ENCODE peak calls at places on chromosome 4, in four cellular contexts. C is HCT116, T is H1, R is NT2/D1. K is an unnamed sample. For H3K4me1, the result is how much of the 10 kb centered on the place peaks cover.

GRCh38 chr4:122612540-122612939 is 8.3 kb downstream of the IL21 start:
- DNase-seq in C (no peak), T (no peak), R (no peak), K (no peak)

GRCh38 chr4:102405706-102406510 is 60.6 kb upstream of the SLC39A8 start:
- DNase-seq in C (no peak), T (no peak), R (no peak), K (no peak)

GRCh38 chr4:11259837-11260236 is 168.9 kb downstream of the HS3ST1 start:
- DNase-seq in C (no peak), T (no peak), R (no peak), K (no peak)

GRCh38 chr4:188400456-188400855 is 261.2 kb downstream of the TRIML1 start:
- DNase-seq in C (no peak), T (no peak), R (no peak), K (no peak)

GRCh38 chr4:80266267-80266901 is at the start of gene FGF5:
- DNase-seq in C (no peak), T (no peak), R (no peak), K (peak)

GRCh38 chr4:4780634-4781287 is 78.7 kb upstream of the MSX1 start:
- DNase-seq in C (no peak), T (no peak), R (no peak), K (no peak)

GRCh38 chr4:153418581-153418980 is 47.6 kb upstream of the TMEM131L start:
- DNase-seq in C (no peak), T (peak), R (peak), K (no peak)

GRCh38 chr4:158161561-158162354 is 11.1 kb downstream of the GASK1B start:
- DNase-seq in C (peak), T (no peak), R (no peak), K (no peak)

GRCh38 chr4:77007358-77008230 is 58.0 kb downstream of the SEPTIN11 start:
- DNase-seq in C (no peak), T (no peak), R (no peak), K (no peak)

GRCh38 chr4:26916195-26916594 is 55.6 kb downstream of the STIM2 start:
- DNase-seq in C (no peak), T (no peak), R (no peak), K (no peak)

GRCh38 chr4:70613182-70613892 is 15.2 kb upstream of the ENAM start:
- DNase-seq in C (no peak), T (no peak), R (no peak), K (no peak)

GRCh38 chr4:110704748-110705439 is 82.0 kb upstream of the PITX2 start:
- DNase-seq in C (no peak), T (no peak), R (no peak), K (no peak)

GRCh38 chr4:73853246-73853704 is at the start of gene PF4V1:
- DNase-seq in C (no peak), T (no peak), R (no peak), K (no peak)

GRCh38 chr4:138835833-138836521 is 179.6 kb upstream of the NOCT start:
- DNase-seq in C (no peak), T (no peak), R (no peak), K (no peak)

GRCh38 chr4:22356996-22357596 is 158.8 kb downstream of the ADGRA3 start:
- DNase-seq in C (no peak), T (no peak), R (no peak), K (no peak)

GRCh38 chr4:124167602-124168001 is 544.9 kb downstream of the ANKRD50 start:
- DNase-seq in C (no peak), T (no peak), R (no peak), K (no peak)

GRCh38 chr4:12137556-12137955 is 708.9 kb upstream of the HS3ST1 start:
- DNase-seq in C (no peak), T (no peak), R (no peak), K (no peak)

GRCh38 chr4:57158221-57158620 is 48.0 kb upstream of the IGFBP7 start:
- DNase-seq in C (no peak), T (no peak), R (no peak), K (no peak)

GRCh38 chr4:23006756-23007155 is 314.0 kb downstream of the GBA3 start:
- DNase-seq in C (no peak), T (no peak), R (no peak), K (no peak)

GRCh38 chr4:80538276-80538926 is 202.9 kb downstream of the CFAP299 start:
- DNase-seq in C (no peak), T (no peak), R (no peak), K (no peak)

GRCh38 chr4:107243141-107243779 is 207.1 kb upstream of the DKK2 start:
- DNase-seq in C (no peak), T (no peak), R (no peak), K (no peak)

GRCh38 chr4:111064342-111064993 is 441.6 kb upstream of the PITX2 start:
- DNase-seq in C (peak), T (peak), R (peak), K (no peak)

GRCh38 chr4:83716874-83717273 is 181.0 kb downstream of the GPAT3 start:
- DNase-seq in C (no peak), T (no peak), R (no peak), K (no peak)

GRCh38 chr4:114056599-114056998 is 77.2 kb upstream of the ARSJ start:
- DNase-seq in C (no peak), T (no peak), R (no peak), K (no peak)
- TF ChIP-seq ZNF274 in C (no peak), T (no peak), R (no peak), K (no peak)

GRCh38 chr4:118756958-118757357 is 71.8 kb downstream of the METTL14 start:
- DNase-seq in C (no peak), T (no peak), R (no peak), K (no peak)

GRCh38 chr4:118759481-118759880 is 74.3 kb downstream of the METTL14 start:
- DNase-seq in C (no peak), T (no peak), R (no peak), K (no peak)

GRCh38 chr4:118756429-118756828 is 71.2 kb downstream of the METTL14 start:
- DNase-seq in C (no peak), T (no peak), R (no peak), K (no peak)

GRCh38 chr4:118758293-118758692 is 73.1 kb downstream of the METTL14 start:
- DNase-seq in C (no peak), T (no peak), R (no peak), K (no peak)

GRCh38 chr4:118757761-118758213 is 72.6 kb downstream of the METTL14 start:
- DNase-seq in C (no peak), T (no peak), R (no peak), K (no peak)
- H3K4me1 ChIP-seq in C (under half), T (under half), R (under half), K (under half)

GRCh38 chr4:164596318-164596878 is 157.5 kb upstream of the SMIM31 start:
- DNase-seq in C (no peak), T (no peak), R (no peak), K (no peak)

GRCh38 chr4:164601653-164602052 is 152.3 kb upstream of the SMIM31 start:
- DNase-seq in C (no peak), T (no peak), R (no peak), K (no peak)

GRCh38 chr4:164596927-164597326 is 157.0 kb upstream of the SMIM31 start:
- DNase-seq in C (no peak), T (no peak), R (no peak), K (no peak)

DNA sequence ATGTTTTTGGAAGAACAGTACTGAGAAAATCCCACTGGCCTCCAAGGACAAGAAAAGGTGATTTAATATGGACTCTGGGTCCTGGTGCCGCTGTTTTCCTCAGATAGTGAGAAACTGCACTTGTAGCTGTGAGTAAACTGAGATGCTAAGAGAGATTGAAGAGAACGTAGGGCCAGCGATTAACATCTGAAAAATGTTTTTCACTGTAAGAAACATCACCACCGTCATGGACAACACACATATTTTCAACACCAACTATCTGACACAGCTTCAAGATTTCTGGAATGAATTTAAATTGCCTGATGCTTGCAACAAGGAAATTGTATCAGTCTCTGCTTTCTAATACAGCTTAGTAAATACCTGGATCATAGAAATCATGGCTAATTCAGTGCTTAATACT is 158.2 kb upstream of the SMIM31 start:
- DNase-seq in C (no peak), T (no peak), R (no peak), K (no peak)
- TF ChIP-seq ZNF274 in C (no peak), T (no peak), R (no peak), K (no peak)

GRCh38 chr4:8386731-8387130 is 53.8 kb downstream of the ACOX3 start:
- DNase-seq in C (no peak), T (no peak), R (no peak), K (no peak)

GRCh38 chr4:8387615-8388266 is 52.8 kb downstream of the ACOX3 start:
- DNase-seq in C (no peak), T (no peak), R (no peak), K (no peak)

GRCh38 chr4:8390604-8391003 is 49.9 kb downstream of the ACOX3 start:
- DNase-seq in C (no peak), T (no peak), R (no peak), K (no peak)

GRCh38 chr4:8387194-8387593 is 53.3 kb downstream of the ACOX3 start:
- DNase-seq in C (no peak), T (no peak), R (no peak), K (no peak)

DNA sequence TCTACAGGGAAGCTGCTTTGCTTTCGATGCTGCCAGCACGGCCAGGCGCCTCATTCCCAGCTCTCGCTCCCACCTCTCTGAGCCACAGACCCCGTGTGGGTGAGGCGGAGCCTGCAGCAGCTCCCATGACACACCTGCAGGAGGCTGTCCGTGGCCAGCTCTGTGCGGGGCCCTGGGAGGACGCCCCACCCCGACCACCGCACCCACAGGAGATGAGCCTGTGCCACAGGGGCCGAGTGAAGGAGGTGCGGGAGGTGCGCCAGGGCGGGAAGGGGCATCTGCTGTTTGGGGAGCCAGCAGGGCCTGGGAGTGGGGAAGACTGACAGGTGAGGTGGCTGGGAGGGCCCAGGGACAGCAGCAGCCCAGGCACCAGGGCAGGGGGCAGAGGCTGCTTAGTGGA is 52.1 kb downstream of the ACOX3 start:
- DNase-seq in C (no peak), T (no peak), R (no peak), K (no peak)
- H3K4me1 ChIP-seq in C (under half), T (under half), R (under half), K (under half)

GRCh38 chr4:163331629-163332360 is 601 bp downstream of the NPY1R start:
- DNase-seq in C (no peak), T (no peak), R (no peak), K (no peak)
- TF ChIP-seq ZNF274 in C (no peak), T (no peak), R (no peak), K (no peak)